ENCODE peak calls at places on chromosomes 2 and 18, in four cellular contexts. One of them, this sample, is unnamed.

GRCh38 chr2:47222813-47223564 is 67.9 kb upstream of the STPG4 start:
- DNase-seq in GM12864: no peak
- DNase-seq in colonic mucosa: no peak
- DNase-seq in endothelial cell of umbilical vein: no peak
- DNase-seq in this sample: no peak

GRCh38 chr2:12320027-12320734 is 396.6 kb upstream of the TRIB2 start:
- DNase-seq in GM12864: no peak
- DNase-seq in colonic mucosa: no peak
- DNase-seq in endothelial cell of umbilical vein: no peak
- DNase-seq in this sample: no peak

GRCh38 chr2:55609193-55609794 is 8.1 kb downstream of the PPP4R3B start:
- DNase-seq in GM12864: no peak
- DNase-seq in colonic mucosa: no peak
- DNase-seq in endothelial cell of umbilical vein: no peak
- DNase-seq in this sample: no peak

GRCh38 chr2:1990724-1991123 is 246.4 kb upstream of the PXDN start:
- DNase-seq in GM12864: no peak
- DNase-seq in colonic mucosa: no peak
- DNase-seq in endothelial cell of umbilical vein: no peak
- DNase-seq in this sample: no peak

GRCh38 chr18:6327485-6327884 is 87.2 kb downstream of the L3MBTL4 start:
- DNase-seq in GM12864: no peak
- DNase-seq in colonic mucosa: no peak
- DNase-seq in endothelial cell of umbilical vein: no peak
- DNase-seq in this sample: no peak

GRCh38 chr2:177586154-177586553 is 193.6 kb downstream of the AGPS start:
- DNase-seq in GM12864: no peak
- DNase-seq in colonic mucosa: no peak
- DNase-seq in endothelial cell of umbilical vein: no peak
- DNase-seq in this sample: no peak

GRCh38 chr2:227376911-227377396 is 2.2 kb downstream of the TM4SF20 start:
- DNase-seq in GM12864: no peak
- DNase-seq in colonic mucosa: peak
- DNase-seq in endothelial cell of umbilical vein: no peak
- DNase-seq in this sample: no peak

GRCh38 chr2:181185428-181185827 is 205.0 kb downstream of the UBE2E3 start:
- DNase-seq in GM12864: no peak
- DNase-seq in colonic mucosa: no peak
- DNase-seq in endothelial cell of umbilical vein: no peak
- DNase-seq in this sample: no peak

GRCh38 chr2:205716126-205716525 is 33.8 kb downstream of the NRP2 start:
- DNase-seq in GM12864: no peak
- DNase-seq in colonic mucosa: peak
- DNase-seq in endothelial cell of umbilical vein: no peak
- DNase-seq in this sample: no peak

GRCh38 chr2:170313636-170314348 is 135.8 kb downstream of the MYO3B start:
- DNase-seq in GM12864: no peak
- DNase-seq in colonic mucosa: no peak
- DNase-seq in endothelial cell of umbilical vein: no peak
- DNase-seq in this sample: no peak

GRCh38 chr2:240254337-240255164 is 114.1 kb upstream of the OTOS start:
- DNase-seq in GM12864: no peak
- DNase-seq in colonic mucosa: no peak
- DNase-seq in endothelial cell of umbilical vein: no peak
- DNase-seq in this sample: peak

GRCh38 chr2:20173496-20174402 is 51.2 kb downstream of the SDC1 start:
- DNase-seq in GM12864: no peak
- DNase-seq in colonic mucosa: no peak
- DNase-seq in endothelial cell of umbilical vein: no peak
- DNase-seq in this sample: no peak

GRCh38 chr2:164257794-164258193 is 363.5 kb downstream of the GRB14 start:
- DNase-seq in GM12864: no peak
- DNase-seq in colonic mucosa: no peak
- DNase-seq in endothelial cell of umbilical vein: no peak
- DNase-seq in this sample: no peak

GRCh38 chr2:140589273-140589672 is 1541.5 kb downstream of the LRP1B start:
- DNase-seq in GM12864: no peak
- DNase-seq in colonic mucosa: no peak
- DNase-seq in endothelial cell of umbilical vein: no peak
- DNase-seq in this sample: no peak

GRCh38 chr2:236345081-236345714 is 81.0 kb upstream of the ASB18 start:
- DNase-seq in GM12864: no peak
- DNase-seq in colonic mucosa: no peak
- DNase-seq in endothelial cell of umbilical vein: no peak
- DNase-seq in this sample: no peak

GRCh38 chr2:10768063-10768507 is 44.5 kb downstream of the PDIA6 start:
- DNase-seq in GM12864: no peak
- DNase-seq in colonic mucosa: no peak
- DNase-seq in endothelial cell of umbilical vein: no peak
- DNase-seq in this sample: no peak

GRCh38 chr2:42799881-42800280 is 7.5 kb upstream of the HAAO start:
- DNase-seq in GM12864: no peak
- DNase-seq in colonic mucosa: no peak
- DNase-seq in endothelial cell of umbilical vein: no peak
- DNase-seq in this sample: no peak

GRCh38 chr2:3594493-3595281 is at the start of gene COLEC11:
- DNase-seq in GM12864: no peak
- DNase-seq in colonic mucosa: no peak
- DNase-seq in endothelial cell of umbilical vein: peak
- DNase-seq in this sample: no peak
- TF ChIP-seq CTCF in GM12864: no peak
- TF ChIP-seq CTCF in colonic mucosa: no peak
- TF ChIP-seq CTCF in endothelial cell of umbilical vein: peak
- TF ChIP-seq CTCF in this sample: peak

DNA sequence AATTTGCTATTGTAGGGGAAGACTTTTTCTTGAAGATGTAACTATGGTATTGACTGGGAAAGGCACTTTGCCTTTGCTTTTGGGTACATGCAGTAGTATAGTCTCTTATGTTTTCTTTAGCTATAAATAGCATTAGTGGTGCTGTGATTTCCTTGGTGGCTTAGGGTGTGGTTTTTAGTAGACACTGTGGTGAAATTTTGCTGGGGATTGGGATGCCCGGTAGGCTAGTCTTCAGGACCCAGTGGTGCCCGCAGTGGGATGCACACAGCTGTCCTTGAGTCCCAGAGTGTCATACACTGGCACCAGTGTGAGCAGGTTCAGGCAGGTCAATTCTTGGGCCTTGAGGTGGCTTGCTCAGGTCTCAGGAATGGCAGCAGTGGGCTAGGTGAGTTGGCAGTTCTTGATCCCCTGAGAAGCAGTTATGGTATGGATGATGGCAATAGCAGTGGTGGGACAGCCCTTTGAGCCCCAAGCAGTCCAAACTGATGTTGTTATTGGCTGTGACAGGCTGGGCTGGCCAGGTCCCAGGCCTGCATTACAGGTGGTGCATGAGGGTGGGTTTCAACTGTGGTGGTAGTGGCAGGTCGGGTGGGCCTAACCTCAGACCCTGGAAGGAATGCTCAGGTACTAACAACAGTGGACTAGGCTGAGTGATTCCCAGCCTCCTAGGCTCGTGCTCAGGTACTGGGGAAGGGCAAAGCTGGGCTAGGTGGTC is 124.3 kb downstream of the XRCC5 start:
- DNase-seq in GM12864: no peak
- DNase-seq in colonic mucosa: no peak
- DNase-seq in endothelial cell of umbilical vein: no peak
- DNase-seq in this sample: no peak
- TF ChIP-seq CTCF in GM12864: no peak
- TF ChIP-seq CTCF in colonic mucosa: no peak
- TF ChIP-seq CTCF in endothelial cell of umbilical vein: no peak
- TF ChIP-seq CTCF in this sample: no peak

GRCh38 chr2:215784371-215784783 is 229.0 kb downstream of the MREG start:
- DNase-seq in GM12864: no peak
- DNase-seq in colonic mucosa: no peak
- DNase-seq in endothelial cell of umbilical vein: no peak
- DNase-seq in this sample: no peak

GRCh38 chr2:215782271-215782670 is 231.1 kb downstream of the MREG start:
- DNase-seq in GM12864: no peak
- DNase-seq in colonic mucosa: no peak
- DNase-seq in endothelial cell of umbilical vein: no peak
- DNase-seq in this sample: no peak

GRCh38 chr2:215780891-215781290 is 232.5 kb downstream of the MREG start:
- DNase-seq in GM12864: no peak
- DNase-seq in colonic mucosa: no peak
- DNase-seq in endothelial cell of umbilical vein: no peak
- DNase-seq in this sample: no peak

GRCh38 chr2:215780313-215780712 is 233.0 kb downstream of the MREG start:
- DNase-seq in GM12864: no peak
- DNase-seq in colonic mucosa: no peak
- DNase-seq in endothelial cell of umbilical vein: no peak
- DNase-seq in this sample: no peak

GRCh38 chr2:215782965-215783364 is 230.4 kb downstream of the MREG start:
- DNase-seq in GM12864: no peak
- DNase-seq in colonic mucosa: no peak
- DNase-seq in endothelial cell of umbilical vein: no peak
- DNase-seq in this sample: no peak
- TF ChIP-seq CTCF in GM12864: no peak
- TF ChIP-seq CTCF in colonic mucosa: no peak
- TF ChIP-seq CTCF in endothelial cell of umbilical vein: no peak
- TF ChIP-seq CTCF in this sample: no peak

DNA sequence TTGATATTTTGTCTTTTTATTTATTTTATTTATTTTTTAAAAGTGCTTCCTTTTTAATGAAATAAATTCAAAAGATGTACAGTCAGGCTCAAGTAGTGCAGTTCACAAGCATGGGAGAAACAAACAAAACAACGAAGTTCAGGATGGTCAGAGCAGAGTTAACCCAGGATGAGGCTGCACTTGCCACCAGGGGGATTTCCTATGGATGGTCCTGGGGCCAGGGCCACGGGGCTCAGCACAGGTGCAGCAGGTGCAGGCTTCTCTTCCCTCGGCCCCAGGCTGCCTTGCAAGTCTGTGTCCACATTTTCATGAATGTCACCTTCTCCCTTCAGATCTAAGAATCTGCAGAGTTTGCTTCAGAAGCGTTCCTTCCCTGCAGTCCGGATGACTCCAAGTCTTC is 76.5 kb downstream of the CDCA7 start:
- DNase-seq in GM12864: no peak
- DNase-seq in colonic mucosa: no peak
- DNase-seq in endothelial cell of umbilical vein: no peak
- DNase-seq in this sample: no peak
- TF ChIP-seq CTCF in GM12864: no peak
- TF ChIP-seq CTCF in colonic mucosa: no peak
- TF ChIP-seq CTCF in endothelial cell of umbilical vein: no peak
- TF ChIP-seq CTCF in this sample: no peak

GRCh38 chr18:24402209-24402785 is 4.7 kb upstream of the OSBPL1A start:
- DNase-seq in GM12864: no peak
- DNase-seq in colonic mucosa: no peak
- DNase-seq in endothelial cell of umbilical vein: no peak
- DNase-seq in this sample: no peak
- TF ChIP-seq CTCF in GM12864: peak
- TF ChIP-seq CTCF in colonic mucosa: no peak
- TF ChIP-seq CTCF in endothelial cell of umbilical vein: peak
- TF ChIP-seq CTCF in this sample: peak

GRCh38 chr18:49495480-49495879 is 8.4 kb upstream of the C18orf32 start:
- DNase-seq in GM12864: no peak
- DNase-seq in colonic mucosa: no peak
- DNase-seq in endothelial cell of umbilical vein: no peak
- DNase-seq in this sample: no peak

GRCh38 chr18:49495074-49495473 is 8.0 kb upstream of the C18orf32 start:
- DNase-seq in GM12864: no peak
- DNase-seq in colonic mucosa: no peak
- DNase-seq in endothelial cell of umbilical vein: no peak
- DNase-seq in this sample: peak

GRCh38 chr18:49491857-49492693 is 5.0 kb upstream of the C18orf32 start:
- DNase-seq in GM12864: peak
- DNase-seq in colonic mucosa: peak
- DNase-seq in endothelial cell of umbilical vein: peak
- DNase-seq in this sample: peak

GRCh38 chr18:49492694-49493033 is 5.6 kb upstream of the C18orf32 start:
- DNase-seq in GM12864: no peak
- DNase-seq in colonic mucosa: no peak
- DNase-seq in endothelial cell of umbilical vein: no peak
- DNase-seq in this sample: no peak

GRCh38 chr18:49494660-49495059 is 7.6 kb upstream of the C18orf32 start:
- DNase-seq in GM12864: no peak
- DNase-seq in colonic mucosa: no peak
- DNase-seq in endothelial cell of umbilical vein: peak
- DNase-seq in this sample: no peak
- TF ChIP-seq CTCF in GM12864: no peak
- TF ChIP-seq CTCF in colonic mucosa: no peak
- TF ChIP-seq CTCF in endothelial cell of umbilical vein: no peak
- TF ChIP-seq CTCF in this sample: no peak

DNA sequence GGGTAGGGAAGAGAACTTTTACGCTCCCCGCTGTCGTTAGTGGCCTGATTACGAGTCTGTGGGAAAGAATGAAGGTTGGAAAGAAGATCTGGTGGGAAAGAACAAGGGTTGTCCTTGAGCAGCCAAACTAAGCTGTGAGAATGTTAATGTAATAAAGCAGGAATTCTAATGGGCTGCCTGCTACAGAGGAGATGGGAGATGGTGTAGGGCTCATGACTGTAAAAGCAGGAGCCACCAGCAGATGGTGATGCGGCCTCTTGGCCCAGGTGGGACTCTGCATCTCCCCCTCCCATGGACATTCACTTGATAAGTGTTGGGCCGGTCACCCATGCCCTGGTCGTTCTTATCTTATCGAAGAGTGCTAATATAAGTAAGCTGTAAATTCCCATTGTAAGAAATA is 150.0 kb downstream of the NEDD4L start:
- DNase-seq in GM12864: no peak
- DNase-seq in colonic mucosa: peak
- DNase-seq in endothelial cell of umbilical vein: peak
- DNase-seq in this sample: no peak
- TF ChIP-seq CTCF in GM12864: no peak
- TF ChIP-seq CTCF in colonic mucosa: no peak
- TF ChIP-seq CTCF in endothelial cell of umbilical vein: peak
- TF ChIP-seq CTCF in this sample: no peak